ENCODE peak calls at places on chromosomes 7 and 10, in five cellular contexts. T, F, Z, K and G are unnamed samples.

GRCh38 chr7:124152859-124153692 is 120.2 kb upstream of the TMEM229A start:
- DNase-seq in T (peak; percentile 49), F (no peak), Z (no peak), K (peak; percentile 7), G (no peak)

GRCh38 chr10:99369126-99369525 is 40.0 kb downstream of the CNNM1 start:
- DNase-seq in T (no peak), F (no peak), Z (no peak), K (no peak), G (no peak)

GRCh38 chr10:125444790-125445189 is 238.2 kb downstream of the TEX36 start:
- DNase-seq in T (no peak), F (no peak), Z (no peak), K (no peak), G (no peak)

GRCh38 chr7:44796034-44796503 is 412 bp upstream of the PPIA start:
- DNase-seq in T (peak; percentile 71), F (peak; percentile 26), Z (no peak), K (no peak), G (peak; percentile 18)

GRCh38 chr7:24734306-24734705 is 23.0 kb downstream of the GSDME start:
- DNase-seq in T (no peak), F (no peak), Z (no peak), K (no peak), G (no peak)

GRCh38 chr7:55129409-55130078 is 110.7 kb downstream of the EGFR start:
- DNase-seq in T (no peak), F (no peak), Z (no peak), K (no peak), G (no peak)

GRCh38 chr7:64879097-64879730 is 23.9 kb upstream of the ZNF273 start:
- DNase-seq in T (peak; percentile 1), F (no peak), Z (no peak), K (no peak), G (no peak)

GRCh38 chr10:47451275-47451997 is 32.5 kb downstream of the ANXA8 start:
- DNase-seq in T (no peak), F (no peak), Z (no peak), K (no peak), G (no peak)

GRCh38 chr10:61663466-61663865 is 737 bp downstream of the CABCOCO1 start:
- DNase-seq in T (no peak), F (no peak), Z (no peak), K (no peak), G (no peak)

GRCh38 chr10:61664985-61665384 is 2.3 kb downstream of the CABCOCO1 start:
- DNase-seq in T (no peak), F (no peak), Z (no peak), K (no peak), G (no peak)

GRCh38 chr10:61662794-61663259 is at the start of gene CABCOCO1:
- DNase-seq in T (peak; percentile 70), F (peak; percentile 69), Z (no peak), K (no peak), G (no peak)
- TF ChIP-seq CTCF in T (no peak), F (no peak), Z (peak; percentile 40), K (no peak), G (peak; percentile 26)

GRCh38 chr7:19707240-19707639 is 1.6 kb downstream of the POLR1F start:
- DNase-seq in T (no peak), F (no peak), Z (no peak), K (no peak), G (no peak)

GRCh38 chr7:19705663-19706062 is 3.2 kb downstream of the POLR1F start:
- DNase-seq in T (no peak), F (no peak), Z (no peak), K (no peak), G (no peak)

GRCh38 chr7:19713676-19714075 is 4.8 kb upstream of the POLR1F start:
- DNase-seq in T (peak; percentile 31), F (no peak), Z (peak; percentile 28), K (no peak), G (no peak)

GRCh38 chr7:19708397-19709248 is at the start of gene POLR1F:
- DNase-seq in T (peak; percentile 94), F (peak; percentile 83), Z (peak; percentile 75), K (peak; percentile 93), G (peak; percentile 82)

DNA sequence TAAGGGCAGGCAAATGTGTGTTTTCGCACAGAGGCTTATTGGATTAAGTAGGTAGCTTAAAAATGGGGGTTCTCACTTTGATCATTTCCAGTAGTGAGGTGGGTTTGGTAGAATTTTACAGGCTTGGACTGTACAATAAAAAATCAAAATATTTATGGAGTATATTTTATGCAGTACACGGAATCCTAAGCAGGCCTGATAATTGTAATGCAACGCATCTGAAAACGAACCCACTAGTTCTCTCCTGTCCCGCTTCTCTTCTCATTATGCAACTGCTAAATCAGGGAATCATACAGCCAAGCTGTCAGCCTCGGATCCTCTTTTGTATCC is 377 bp upstream of the POLR1F start:
- DNase-seq in T (no peak), F (no peak), Z (no peak), K (no peak), G (no peak)
- TF ChIP-seq CTCF in T (peak; percentile 44), F (no peak), Z (no peak), K (no peak), G (no peak)

GRCh38 chr10:24992512-24993133 is 23.3 kb downstream of the ENKUR start:
- DNase-seq in T (no peak), F (no peak), Z (no peak), K (no peak), G (no peak)

GRCh38 chr10:24993237-24993958 is 22.6 kb downstream of the ENKUR start:
- DNase-seq in T (no peak), F (no peak), Z (peak; percentile 45), K (no peak), G (no peak)

GRCh38 chr10:24991298-24991697 is 24.7 kb downstream of the ENKUR start:
- DNase-seq in T (no peak), F (no peak), Z (no peak), K (no peak), G (no peak)

GRCh38 chr10:24988831-24989769 is 26.9 kb downstream of the ENKUR start:
- DNase-seq in T (no peak), F (no peak), Z (no peak), K (no peak), G (no peak)

GRCh38 chr10:24989867-24990266 is 26.1 kb downstream of the ENKUR start:
- DNase-seq in T (no peak), F (no peak), Z (no peak), K (no peak), G (no peak)
- TF ChIP-seq CTCF in T (no peak), F (no peak), Z (no peak), K (no peak), G (peak; percentile 8)

GRCh38 chr7:77903597-77903996 is 105.0 kb downstream of the PHTF2 start:
- DNase-seq in T (no peak), F (no peak), Z (no peak), K (no peak), G (no peak)
- TF ChIP-seq CTCF in T (no peak), F (no peak), Z (peak; percentile 3), K (peak; percentile 54), G (no peak)

GRCh38 chr7:52669031-52669430 is 366.4 kb upstream of the POM121L12 start:
- DNase-seq in T (no peak), F (no peak), Z (no peak), K (no peak), G (no peak)
- TF ChIP-seq CTCF in T (no peak), F (no peak), Z (no peak), K (no peak), G (no peak)

GRCh38 chr10:70201105-70201504 is 30.8 kb upstream of the SAR1A start:
- DNase-seq in T (no peak), F (no peak), Z (no peak), K (no peak), G (no peak)

GRCh38 chr10:70193391-70193844 is 23.1 kb upstream of the SAR1A start:
- DNase-seq in T (no peak), F (no peak), Z (no peak), K (no peak), G (no peak)

GRCh38 chr10:70197235-70197952 is 27.1 kb upstream of the SAR1A start:
- DNase-seq in T (no peak), F (no peak), Z (no peak), K (no peak), G (no peak)

DNA sequence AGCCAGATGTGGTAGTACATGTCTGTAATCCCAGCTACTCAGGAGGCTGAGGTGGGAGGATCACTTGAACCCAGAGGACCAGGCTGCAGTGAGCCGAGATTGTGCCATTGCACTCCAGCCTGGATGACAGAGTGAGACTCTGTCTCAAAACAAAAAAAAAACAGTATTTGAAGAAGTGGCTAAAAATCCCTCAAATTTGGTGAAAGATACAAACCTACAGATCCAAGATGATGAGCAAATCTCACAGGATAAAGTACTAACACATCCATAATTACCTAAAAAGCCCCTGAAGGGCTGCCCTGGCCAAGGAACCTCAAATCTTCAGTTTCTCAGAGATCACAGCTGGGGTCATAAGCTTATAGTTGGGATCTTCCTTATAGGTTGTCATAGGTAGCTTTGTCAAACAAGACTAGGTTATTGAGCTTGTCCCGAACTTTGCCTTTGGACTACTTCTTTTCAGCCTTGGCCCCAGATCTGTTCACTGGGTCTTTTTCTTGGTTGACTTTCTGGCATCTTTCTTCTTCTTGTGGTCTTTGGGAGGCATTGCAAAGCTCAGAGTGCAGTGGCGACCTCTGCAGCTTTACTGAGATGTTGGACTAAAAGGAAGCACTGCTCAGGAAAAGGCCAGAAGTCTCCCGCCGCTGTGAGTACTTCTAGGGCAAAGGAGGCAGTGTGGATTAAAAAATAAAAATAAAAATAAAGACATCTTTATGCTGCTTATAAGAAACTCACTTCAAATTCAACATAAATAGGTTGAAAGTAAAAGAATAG is 28.6 kb upstream of the SAR1A start:
- DNase-seq in T (no peak), F (no peak), Z (no peak), K (no peak), G (no peak)
- TF ChIP-seq CTCF in T (no peak), F (no peak), Z (no peak), K (no peak), G (no peak)